ENCODE peak calls at places on chromosomes 6 and 20, in five cellular contexts. X, W, R, J and Z are unnamed samples.

GRCh38 chr6:52286798-52287432 is 2.4 kb upstream of the MCM3 start:
- DNase-seq in X (no peak), W (no peak), R (peak; percentile 88), J (peak; percentile 85), Z (no peak)

GRCh38 chr20:6533828-6534388 is 233.6 kb upstream of the BMP2 start:
- DNase-seq in X (no peak), W (no peak), R (no peak), J (no peak), Z (no peak)

GRCh38 chr6:121216928-121217327 is 117.4 kb downstream of the TBC1D32 start:
- DNase-seq in X (no peak), W (no peak), R (peak; percentile 7), J (no peak), Z (no peak)

GRCh38 chr6:95548188-95548837 is 29.0 kb upstream of the MANEA start:
- DNase-seq in X (no peak), W (no peak), R (peak; percentile 64), J (no peak), Z (no peak)

GRCh38 chr20:59725476-59726119 is 121.3 kb downstream of the PHACTR3 start:
- DNase-seq in X (peak; percentile 47), W (no peak), R (no peak), J (no peak), Z (no peak)

GRCh38 chr6:140921366-140922226 is 1211.1 kb upstream of the GJE1 start:
- DNase-seq in X (no peak), W (no peak), R (peak; percentile 21), J (no peak), Z (no peak)

GRCh38 chr6:11358904-11359840 is 126.7 kb upstream of the NEDD9 start:
- DNase-seq in X (no peak), W (no peak), R (no peak), J (no peak), Z (no peak)

GRCh38 chr20:18739785-18740184 is 73.8 kb upstream of the SCP2D1 start:
- DNase-seq in X (no peak), W (no peak), R (no peak), J (peak; percentile 16), Z (no peak)

GRCh38 chr20:25254986-25255680 is 7.2 kb downstream of the PYGB start:
- DNase-seq in X (peak; percentile 76), W (no peak), R (peak; percentile 87), J (no peak), Z (no peak)

GRCh38 chr6:105402090-105402980 is 547 bp downstream of the PREP start:
- DNase-seq in X (no peak), W (no peak), R (no peak), J (peak; percentile 26), Z (no peak)

GRCh38 chr6:36682328-36683144 is 4.0 kb downstream of the CDKN1A start:
- DNase-seq in X (no peak), W (no peak), R (peak; percentile 64), J (no peak), Z (peak; percentile 89)

GRCh38 chr6:46113370-46113769 is 16.4 kb upstream of the ENPP4 start:
- DNase-seq in X (no peak), W (no peak), R (no peak), J (no peak), Z (no peak)

DNA sequence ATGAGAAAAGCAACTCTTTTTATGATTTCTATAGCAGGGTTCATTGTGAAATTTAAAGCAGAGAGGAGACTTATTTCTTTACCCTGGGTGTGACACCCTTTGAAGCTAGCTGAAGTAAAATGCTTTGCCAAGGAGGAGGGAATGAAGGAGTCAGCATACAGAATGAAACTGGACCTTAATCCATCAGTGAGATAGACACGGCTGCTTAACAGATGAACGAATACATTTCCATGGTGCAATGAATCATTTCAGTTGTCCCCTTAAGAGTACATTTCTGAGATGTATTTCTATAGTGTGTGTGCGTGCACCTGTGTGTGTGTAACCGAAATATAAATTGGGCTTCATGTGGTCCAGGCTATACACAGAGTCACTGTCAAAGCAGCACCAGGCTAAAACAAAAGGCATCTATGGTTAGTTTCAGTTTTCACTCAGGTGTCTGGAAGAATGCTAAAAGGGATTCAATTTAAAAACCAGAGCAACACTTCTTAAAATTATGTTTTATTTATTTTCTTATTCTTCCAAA is 73.9 kb upstream of the CD93 start:
- DNase-seq in X (no peak), W (no peak), R (no peak), J (no peak), Z (no peak)
- H3K4me3 ChIP-seq in X (no peak overlapping the region), W (peak overlapping the region; percentile 21), R (no peak overlapping the region), J (no peak overlapping the region), Z (no peak overlapping the region)

GRCh38 chr20:39702716-39703349 is 740.7 kb downstream of the DHX35 start:
- DNase-seq in X (no peak), W (no peak), R (no peak), J (no peak), Z (no peak)
- H3K9me3 ChIP-seq in X (no peaks in the 10 kb centered on the region), W (no peaks in the 10 kb centered on the region), R (no peaks in the 10 kb centered on the region), J (no peaks in the 10 kb centered on the region), Z (no peaks in the 10 kb centered on the region)

GRCh38 chr20:51695574-51696303 is 72.5 kb downstream of the ATP9A start:
- DNase-seq in X (no peak), W (no peak), R (peak; percentile 25), J (no peak), Z (no peak)
- H3K27ac ChIP-seq in X (no peak overlapping the region), W (no peak overlapping the region), R (peak overlapping the region; percentile 65), J (peak overlapping the region; percentile 18), Z (no peak overlapping the region)

GRCh38 chr20:21509597-21510331 is 4.1 kb downstream of the NKX2-2 start:
- DNase-seq in X (no peak), W (no peak), R (no peak), J (no peak), Z (no peak)
- H3K4me3 ChIP-seq in X (no peak overlapping the region), W (peak overlapping the region; percentile 50), R (no peak overlapping the region), J (peak overlapping the region; percentile 41), Z (peak overlapping the region; percentile 54)

GRCh38 chr20:56088381-56088780 is 83.1 kb upstream of the CBLN4 start:
- DNase-seq in X (no peak), W (no peak), R (no peak), J (no peak), Z (no peak)

GRCh38 chr20:56091635-56092180 is 86.4 kb upstream of the CBLN4 start:
- DNase-seq in X (no peak), W (no peak), R (no peak), J (no peak), Z (no peak)

DNA sequence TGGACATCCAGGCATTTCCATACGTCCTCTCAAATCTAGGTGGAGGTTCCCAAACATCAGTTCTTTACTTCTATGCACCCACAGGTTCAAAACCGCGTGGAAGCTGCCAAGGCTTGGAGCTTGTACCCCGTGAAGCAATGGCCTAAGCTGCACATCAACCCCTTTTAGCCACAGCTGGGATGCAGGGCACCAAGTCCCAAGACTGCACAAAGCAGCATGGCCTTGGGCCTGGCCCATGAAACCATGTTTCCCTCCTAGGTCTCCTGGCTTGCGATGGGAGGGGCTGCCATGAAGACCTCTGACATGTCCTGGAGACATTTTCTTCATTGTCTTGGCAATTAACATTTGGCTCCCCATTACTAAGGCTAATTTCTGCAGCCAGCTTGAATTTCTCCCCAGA is 88.9 kb upstream of the CBLN4 start:
- DNase-seq in X (no peak), W (no peak), R (no peak), J (no peak), Z (no peak)
- H3K9me3 ChIP-seq in X (no peaks in the 10 kb centered on the region), W (no peaks in the 10 kb centered on the region), R (no peaks in the 10 kb centered on the region), J (peaks cover 15% of the 10 kb centered on the region), Z (no peaks in the 10 kb centered on the region)

DNA sequence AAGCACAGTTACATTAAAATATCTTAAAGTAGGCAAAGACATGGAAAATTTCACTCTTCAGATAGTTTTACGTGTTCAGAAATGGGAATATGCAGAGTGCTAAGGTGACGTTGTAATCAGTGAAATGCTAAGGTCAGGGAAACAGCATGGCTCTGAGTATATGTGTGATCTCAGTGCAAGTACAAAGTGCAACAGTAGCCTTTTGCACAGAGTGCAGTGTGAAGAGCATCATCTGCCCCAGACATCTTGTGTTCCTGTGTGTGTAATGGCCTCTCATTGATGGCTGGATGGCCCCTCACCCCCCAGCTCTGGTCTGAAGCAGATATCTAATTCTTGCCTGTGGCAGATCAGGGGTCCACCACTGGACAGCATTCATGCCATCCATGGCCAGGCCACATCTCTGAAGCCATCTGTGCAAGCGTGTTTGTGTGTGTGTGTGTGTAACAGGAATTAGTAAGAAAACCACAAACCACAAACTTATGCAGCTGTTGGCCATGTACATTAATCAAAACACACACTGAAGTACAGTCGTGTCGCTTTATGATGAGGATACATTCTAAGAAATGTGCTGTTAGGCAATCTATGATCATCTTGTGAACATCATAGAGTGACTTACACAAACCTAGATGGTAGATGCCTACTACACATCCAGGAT is 165.1 kb downstream of the RALGAPA2 start:
- DNase-seq in X (no peak), W (no peak), R (no peak), J (no peak), Z (no peak)
- H3K27ac ChIP-seq in X (no peak overlapping the region), W (no peak overlapping the region), R (no peak overlapping the region), J (no peak overlapping the region), Z (no peak overlapping the region)

GRCh38 chr6:32439708-32440214 is at the start of gene HLA-DRA:
- DNase-seq in X (no peak), W (no peak), R (peak; percentile 18), J (peak; percentile 64), Z (peak; percentile 30)
- H3K4me3 ChIP-seq in X (peak within 1 kb of the TSS; percentile 38), W (peak within 1 kb of the TSS; percentile 48), R (no peak within 1 kb of the TSS), J (peak within 1 kb of the TSS; percentile 45), Z (peak within 1 kb of the TSS; percentile 33)

DNA sequence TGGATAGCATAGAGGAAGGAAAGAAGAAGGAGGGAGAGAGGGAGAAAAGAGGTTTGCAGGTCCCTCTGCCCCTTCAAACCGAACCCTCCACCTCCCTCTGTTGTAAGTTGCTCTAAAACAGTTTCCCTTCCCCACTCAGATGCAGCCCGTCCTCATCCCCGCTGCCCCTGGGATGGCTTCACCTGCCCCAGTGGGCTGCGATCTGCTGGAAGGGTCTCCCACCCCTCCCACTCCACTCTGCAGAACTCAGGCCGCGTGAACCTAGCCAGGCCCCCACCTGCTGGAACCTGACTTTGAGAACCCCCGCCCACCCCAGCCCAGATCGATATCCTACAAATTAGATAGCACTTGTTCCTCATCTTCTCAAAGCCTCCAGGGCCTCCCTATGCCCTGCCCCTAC is 190.8 kb downstream of the DLL1 start:
- DNase-seq in X (peak; percentile 9), W (no peak), R (no peak), J (no peak), Z (no peak)
- H3K9me3 ChIP-seq in X (no peaks in the 10 kb centered on the region), W (no peaks in the 10 kb centered on the region), R (no peaks in the 10 kb centered on the region), J (peaks cover 13% of the 10 kb centered on the region), Z (no peaks in the 10 kb centered on the region)

DNA sequence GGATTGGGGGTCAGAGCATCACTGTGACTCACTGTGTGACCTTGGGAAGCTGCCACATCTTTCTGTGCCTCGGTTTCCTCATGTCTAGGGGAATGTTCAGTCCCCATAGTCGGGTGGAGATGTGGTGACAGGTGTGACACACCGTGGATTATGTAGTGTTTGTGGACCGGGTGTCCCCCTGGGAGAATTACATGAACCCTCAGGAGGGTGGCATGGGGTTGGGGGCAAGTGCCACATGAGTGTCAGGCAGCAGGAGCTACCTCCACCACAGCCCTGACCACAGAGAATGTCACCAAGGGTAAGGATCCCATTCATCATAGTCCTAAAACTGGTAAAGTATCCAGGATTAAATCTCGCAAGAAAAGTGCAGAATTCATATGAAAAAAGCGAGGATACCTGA is 23.2 kb downstream of the SUN5 start:
- DNase-seq in X (no peak), W (no peak), R (no peak), J (no peak), Z (no peak)
- H3K27ac ChIP-seq in X (no peak overlapping the region), W (no peak overlapping the region), R (peak overlapping the region; percentile 100), J (peak overlapping the region; percentile 89), Z (no peak overlapping the region)